ENCODE peak calls at places on chromosomes 6 and 20, in five cellular contexts. One of them, this sample, is unnamed.

GRCh38 chr6:72946766-72947165 is 278.5 kb downstream of the KHDC1L start:
- DNase-seq in ovary: no peak
- DNase-seq in fibroblast of the conjunctiva: peak
- DNase-seq in activated T-cell treated with anti-CD3 and anti-CD28 coated beads for 1 hour: no peak
- DNase-seq in AG08395: no peak
- DNase-seq in this sample: no peak

GRCh38 chr6:162887981-162888689 is 160.4 kb downstream of the PACRG start:
- DNase-seq in AG08395: no peak
- DNase-seq in fibroblast of the conjunctiva: no peak
- DNase-seq in activated T-cell treated with anti-CD3 and anti-CD28 coated beads for 1 hour: no peak
- DNase-seq in ovary: no peak
- DNase-seq in this sample: no peak

GRCh38 chr6:129683606-129684322 is 26.2 kb downstream of the ARHGAP18 start:
- DNase-seq in activated T-cell treated with anti-CD3 and anti-CD28 coated beads for 1 hour: peak
- DNase-seq in fibroblast of the conjunctiva: peak
- DNase-seq in ovary: no peak
- DNase-seq in AG08395: peak
- DNase-seq in this sample: peak

GRCh38 chr20:10857362-10858070 is 183.7 kb upstream of the JAG1 start:
- DNase-seq in activated T-cell treated with anti-CD3 and anti-CD28 coated beads for 1 hour: no peak
- DNase-seq in ovary: no peak
- DNase-seq in fibroblast of the conjunctiva: peak
- DNase-seq in AG08395: peak
- DNase-seq in this sample: no peak

GRCh38 chr20:34581341-34582189 is 23.0 kb downstream of the MAP1LC3A start:
- DNase-seq in AG08395: peak
- DNase-seq in ovary: no peak
- DNase-seq in fibroblast of the conjunctiva: peak
- DNase-seq in activated T-cell treated with anti-CD3 and anti-CD28 coated beads for 1 hour: no peak
- DNase-seq in this sample: no peak

GRCh38 chr20:58950603-58951002 is 30.5 kb upstream of the NELFCD start:
- DNase-seq in AG08395: no peak
- DNase-seq in fibroblast of the conjunctiva: no peak
- DNase-seq in activated T-cell treated with anti-CD3 and anti-CD28 coated beads for 1 hour: no peak
- DNase-seq in ovary: no peak
- DNase-seq in this sample: no peak

GRCh38 chr6:97186416-97186999 is 96.5 kb downstream of the MMS22L start:
- DNase-seq in fibroblast of the conjunctiva: peak
- DNase-seq in ovary: peak
- DNase-seq in AG08395: peak
- DNase-seq in activated T-cell treated with anti-CD3 and anti-CD28 coated beads for 1 hour: peak
- DNase-seq in this sample: peak

GRCh38 chr20:38842558-38842981 is 37.1 kb downstream of the PPP1R16B start:
- DNase-seq in AG08395: no peak
- DNase-seq in activated T-cell treated with anti-CD3 and anti-CD28 coated beads for 1 hour: no peak
- DNase-seq in ovary: no peak
- DNase-seq in fibroblast of the conjunctiva: no peak
- DNase-seq in this sample: peak

GRCh38 chr6:41228616-41229015 is 467 bp downstream of the TREML4 start:
- DNase-seq in fibroblast of the conjunctiva: no peak
- DNase-seq in ovary: no peak
- DNase-seq in AG08395: no peak
- DNase-seq in activated T-cell treated with anti-CD3 and anti-CD28 coated beads for 1 hour: no peak
- DNase-seq in this sample: no peak

GRCh38 chr20:36632487-36633284 is 13.3 kb downstream of the SLA2 start:
- DNase-seq in activated T-cell treated with anti-CD3 and anti-CD28 coated beads for 1 hour: no peak
- DNase-seq in ovary: no peak
- DNase-seq in fibroblast of the conjunctiva: no peak
- DNase-seq in AG08395: no peak
- DNase-seq in this sample: no peak

GRCh38 chr20:3645309-3646066 is 17.7 kb downstream of the GFRA4 start:
- DNase-seq in activated T-cell treated with anti-CD3 and anti-CD28 coated beads for 1 hour: no peak
- DNase-seq in ovary: no peak
- DNase-seq in AG08395: no peak
- DNase-seq in fibroblast of the conjunctiva: no peak
- DNase-seq in this sample: no peak

GRCh38 chr6:88380618-88381288 is 214.6 kb upstream of the CNR1 start:
- DNase-seq in ovary: no peak
- DNase-seq in AG08395: no peak
- DNase-seq in activated T-cell treated with anti-CD3 and anti-CD28 coated beads for 1 hour: no peak
- DNase-seq in fibroblast of the conjunctiva: no peak
- DNase-seq in this sample: no peak

GRCh38 chr6:157045831-157046454 is 268.8 kb downstream of the ARID1B start:
- DNase-seq in AG08395: peak
- DNase-seq in ovary: no peak
- DNase-seq in activated T-cell treated with anti-CD3 and anti-CD28 coated beads for 1 hour: no peak
- DNase-seq in fibroblast of the conjunctiva: peak
- DNase-seq in this sample: no peak

GRCh38 chr6:41655706-41656668 is 17.7 kb downstream of the MDFI start:
- DNase-seq in fibroblast of the conjunctiva: no peak
- DNase-seq in ovary: no peak
- DNase-seq in AG08395: no peak
- DNase-seq in activated T-cell treated with anti-CD3 and anti-CD28 coated beads for 1 hour: no peak
- DNase-seq in this sample: no peak

GRCh38 chr20:3239867-3240775 is 1.1 kb upstream of the SLC4A11 start:
- DNase-seq in fibroblast of the conjunctiva: no peak
- DNase-seq in ovary: no peak
- DNase-seq in activated T-cell treated with anti-CD3 and anti-CD28 coated beads for 1 hour: no peak
- DNase-seq in AG08395: peak
- DNase-seq in this sample: no peak

GRCh38 chr6:131840936-131841583 is 33.2 kb downstream of the ENPP1 start:
- DNase-seq in ovary: no peak
- DNase-seq in AG08395: no peak
- DNase-seq in fibroblast of the conjunctiva: no peak
- DNase-seq in activated T-cell treated with anti-CD3 and anti-CD28 coated beads for 1 hour: no peak
- DNase-seq in this sample: no peak

GRCh38 chr6:77341058-77341986 is 122.0 kb downstream of the HTR1B start:
- DNase-seq in ovary: no peak
- DNase-seq in AG08395: no peak
- DNase-seq in activated T-cell treated with anti-CD3 and anti-CD28 coated beads for 1 hour: no peak
- DNase-seq in fibroblast of the conjunctiva: no peak
- DNase-seq in this sample: no peak

GRCh38 chr6:45619994-45620471 is 242.3 kb upstream of the SUPT3H start:
- DNase-seq in activated T-cell treated with anti-CD3 and anti-CD28 coated beads for 1 hour: no peak
- DNase-seq in fibroblast of the conjunctiva: no peak
- DNase-seq in AG08395: no peak
- DNase-seq in ovary: no peak
- DNase-seq in this sample: no peak

GRCh38 chr6:1593958-1594314 is 15.8 kb upstream of the FOXC1 start:
- DNase-seq in activated T-cell treated with anti-CD3 and anti-CD28 coated beads for 1 hour: no peak
- DNase-seq in ovary: no peak
- DNase-seq in AG08395: no peak
- DNase-seq in fibroblast of the conjunctiva: no peak
- DNase-seq in this sample: no peak

GRCh38 chr6:86706449-86706848 is 230.9 kb upstream of the HTR1E start:
- DNase-seq in AG08395: no peak
- DNase-seq in fibroblast of the conjunctiva: no peak
- DNase-seq in ovary: no peak
- DNase-seq in activated T-cell treated with anti-CD3 and anti-CD28 coated beads for 1 hour: no peak
- DNase-seq in this sample: no peak

GRCh38 chr20:23157741-23158140 is 71.6 kb upstream of the CD93 start:
- DNase-seq in activated T-cell treated with anti-CD3 and anti-CD28 coated beads for 1 hour: no peak
- DNase-seq in AG08395: no peak
- DNase-seq in ovary: no peak
- DNase-seq in fibroblast of the conjunctiva: no peak
- DNase-seq in this sample: no peak

GRCh38 chr6:140445474-140446004 is 1071.1 kb upstream of the CITED2 start:
- DNase-seq in AG08395: peak
- DNase-seq in fibroblast of the conjunctiva: no peak
- DNase-seq in ovary: no peak
- DNase-seq in activated T-cell treated with anti-CD3 and anti-CD28 coated beads for 1 hour: no peak
- DNase-seq in this sample: no peak

GRCh38 chr6:46410330-46410953 is 80.8 kb downstream of the RCAN2 start:
- DNase-seq in AG08395: peak
- DNase-seq in activated T-cell treated with anti-CD3 and anti-CD28 coated beads for 1 hour: no peak
- DNase-seq in ovary: no peak
- DNase-seq in fibroblast of the conjunctiva: peak
- DNase-seq in this sample: peak

GRCh38 chr6:83517500-83517899 is 5.2 kb downstream of the PRSS35 start:
- DNase-seq in AG08395: no peak
- DNase-seq in ovary: no peak
- DNase-seq in activated T-cell treated with anti-CD3 and anti-CD28 coated beads for 1 hour: no peak
- DNase-seq in fibroblast of the conjunctiva: no peak
- DNase-seq in this sample: no peak

GRCh38 chr6:134455319-134455718 is 137.4 kb upstream of the SGK1 start:
- DNase-seq in ovary: no peak
- DNase-seq in activated T-cell treated with anti-CD3 and anti-CD28 coated beads for 1 hour: no peak
- DNase-seq in fibroblast of the conjunctiva: no peak
- DNase-seq in AG08395: no peak
- DNase-seq in this sample: no peak

GRCh38 chr6:8481727-8482126 is 46.4 kb upstream of the SLC35B3 start:
- DNase-seq in AG08395: no peak
- DNase-seq in fibroblast of the conjunctiva: no peak
- DNase-seq in activated T-cell treated with anti-CD3 and anti-CD28 coated beads for 1 hour: no peak
- DNase-seq in ovary: no peak
- DNase-seq in this sample: no peak

GRCh38 chr6:169340395-169340794 is 86.7 kb upstream of the THBS2 start:
- DNase-seq in activated T-cell treated with anti-CD3 and anti-CD28 coated beads for 1 hour: no peak
- DNase-seq in AG08395: peak
- DNase-seq in fibroblast of the conjunctiva: no peak
- DNase-seq in ovary: no peak
- DNase-seq in this sample: no peak

GRCh38 chr6:85416766-85417165 is 33.1 kb upstream of the NT5E start:
- DNase-seq in fibroblast of the conjunctiva: no peak
- DNase-seq in AG08395: no peak
- DNase-seq in activated T-cell treated with anti-CD3 and anti-CD28 coated beads for 1 hour: no peak
- DNase-seq in ovary: no peak
- DNase-seq in this sample: no peak

GRCh38 chr20:32558526-32558925 is 26.6 kb downstream of the NOL4L start:
- DNase-seq in ovary: no peak
- DNase-seq in AG08395: no peak
- DNase-seq in activated T-cell treated with anti-CD3 and anti-CD28 coated beads for 1 hour: no peak
- DNase-seq in fibroblast of the conjunctiva: no peak
- DNase-seq in this sample: no peak

GRCh38 chr20:31569163-31570020 is 35.7 kb upstream of the ID1 start:
- DNase-seq in fibroblast of the conjunctiva: no peak
- DNase-seq in ovary: peak
- DNase-seq in activated T-cell treated with anti-CD3 and anti-CD28 coated beads for 1 hour: peak
- DNase-seq in AG08395: peak
- DNase-seq in this sample: no peak

GRCh38 chr6:53795702-53796450 is 1.1 kb downstream of the LRRC1 start:
- DNase-seq in AG08395: no peak
- DNase-seq in ovary: peak
- DNase-seq in activated T-cell treated with anti-CD3 and anti-CD28 coated beads for 1 hour: no peak
- DNase-seq in fibroblast of the conjunctiva: no peak
- DNase-seq in this sample: no peak

GRCh38 chr20:19964289-19965263 is 52.6 kb upstream of the NAA20 start:
- DNase-seq in ovary: peak
- DNase-seq in fibroblast of the conjunctiva: peak
- DNase-seq in AG08395: peak
- DNase-seq in activated T-cell treated with anti-CD3 and anti-CD28 coated beads for 1 hour: no peak
- DNase-seq in this sample: no peak

GRCh38 chr6:159730277-159730676 is 3.0 kb downstream of the WTAP start:
- DNase-seq in activated T-cell treated with anti-CD3 and anti-CD28 coated beads for 1 hour: no peak
- DNase-seq in AG08395: no peak
- DNase-seq in ovary: no peak
- DNase-seq in fibroblast of the conjunctiva: no peak
- DNase-seq in this sample: no peak

GRCh38 chr20:9166153-9166780 is 97.4 kb downstream of the PLCB4 start:
- DNase-seq in ovary: no peak
- DNase-seq in activated T-cell treated with anti-CD3 and anti-CD28 coated beads for 1 hour: no peak
- DNase-seq in AG08395: no peak
- DNase-seq in fibroblast of the conjunctiva: no peak
- DNase-seq in this sample: no peak

GRCh38 chr6:144467921-144468320 is 182.8 kb downstream of the UTRN start:
- DNase-seq in activated T-cell treated with anti-CD3 and anti-CD28 coated beads for 1 hour: no peak
- DNase-seq in ovary: no peak
- DNase-seq in AG08395: no peak
- DNase-seq in fibroblast of the conjunctiva: no peak
- DNase-seq in this sample: no peak

GRCh38 chr6:104639671-104640070 is 220.0 kb downstream of the HACE1 start:
- DNase-seq in ovary: no peak
- DNase-seq in AG08395: no peak
- DNase-seq in activated T-cell treated with anti-CD3 and anti-CD28 coated beads for 1 hour: no peak
- DNase-seq in fibroblast of the conjunctiva: peak
- DNase-seq in this sample: no peak

GRCh38 chr6:14634072-14634471 is 516.5 kb downstream of the CD83 start:
- DNase-seq in activated T-cell treated with anti-CD3 and anti-CD28 coated beads for 1 hour: no peak
- DNase-seq in fibroblast of the conjunctiva: no peak
- DNase-seq in ovary: no peak
- DNase-seq in AG08395: no peak
- DNase-seq in this sample: no peak

This sample was measured in GM12891.